ENCODE peak calls at places on chromosomes 3 and 15, in ten cellular contexts. T is ovary; W is body of pancreas; F is CD8-positive, alpha-beta T cell; S is RWPE1; I is A673; K is pancreas; A is DND-41; X is psoas muscle; L is IMR-90. M is an unnamed sample.

GRCh38 chr3:72031581-72031980 is 246.6 kb upstream of the PROK2 start:
- DNase-seq in T (no peak), W (no peak), F (no peak), S (no peak), I (no peak), K (no peak), A (peak), X (no peak), L (peak), M (peak)

GRCh38 chr15:31265090-31265870 is 61.4 kb upstream of the KLF13 start:
- DNase-seq in T (no peak), W (no peak), F (no peak), S (no peak), I (no peak), K (peak), A (peak), X (peak), L (no peak), M (peak)

GRCh38 chr3:113454057-113454456 is 12.8 kb upstream of the CFAP44 start:
- DNase-seq in T (no peak), W (no peak), F (no peak), S (no peak), I (peak), K (no peak), A (no peak), X (no peak), L (no peak), M (no peak)

GRCh38 chr3:167920747-167921146 is 175.0 kb downstream of the GOLIM4 start:
- DNase-seq in T (no peak), W (no peak), F (no peak), S (no peak), I (no peak), K (no peak), A (no peak), X (no peak), L (no peak), M (no peak)

GRCh38 chr3:38726751-38727150 is 77.3 kb upstream of the SCN5A start:
- DNase-seq in T (no peak), W (no peak), F (no peak), S (no peak), I (no peak), K (no peak), A (no peak), X (no peak), L (no peak), M (no peak)

GRCh38 chr3:70882104-70882503 is 569.7 kb upstream of the MDFIC2 start:
- DNase-seq in T (no peak), W (no peak), F (no peak), S (no peak), I (no peak), K (no peak), A (no peak), X (no peak), L (peak), M (no peak)

GRCh38 chr3:172369590-172370259 is 78.5 kb downstream of the GHSR start:
- DNase-seq in T (no peak), W (no peak), F (no peak), S (no peak), I (no peak), K (no peak), A (no peak), X (no peak), L (no peak), M (no peak)

GRCh38 chr3:24389108-24390090 is 105.3 kb downstream of the THRB start:
- DNase-seq in T (no peak), W (peak), F (no peak), S (no peak), I (no peak), K (no peak), A (no peak), X (no peak), L (no peak), M (no peak)

GRCh38 chr3:186589856-186590579 is 19.5 kb downstream of the DNAJB11 start:
- DNase-seq in T (no peak), W (peak), F (no peak), S (peak), I (no peak), K (no peak), A (no peak), X (no peak), L (peak), M (no peak)

GRCh38 chr15:71752604-71753289 is 57.6 kb upstream of the NR2E3 start:
- DNase-seq in T (no peak), W (peak), F (no peak), S (peak), I (peak), K (no peak), A (no peak), X (no peak), L (peak), M (no peak)

GRCh38 chr15:74530771-74531143 is 10.3 kb upstream of the ARID3B start:
- DNase-seq in T (no peak), W (no peak), F (no peak), S (no peak), I (no peak), K (no peak), A (no peak), X (no peak), L (no peak), M (no peak)

GRCh38 chr3:51374456-51374855 is 10.6 kb upstream of the MANF start:
- DNase-seq in T (no peak), W (no peak), F (no peak), S (no peak), I (no peak), K (peak), A (no peak), X (no peak), L (no peak), M (no peak)

GRCh38 chr15:68271854-68272471 is 5.6 kb upstream of the FEM1B start:
- DNase-seq in T (peak), W (no peak), F (no peak), S (peak), I (no peak), K (no peak), A (no peak), X (no peak), L (peak), M (no peak)

GRCh38 chr3:32780735-32781210 is 37.0 kb upstream of the TRIM71 start:
- DNase-seq in T (peak), W (peak), F (no peak), S (peak), I (peak), K (peak), A (no peak), X (no peak), L (peak), M (peak)

GRCh38 chr15:63909819-63910437 is 76.2 kb upstream of the HERC1 start:
- DNase-seq in T (peak), W (no peak), F (no peak), S (no peak), I (peak), K (no peak), A (no peak), X (no peak), L (peak), M (no peak)

GRCh38 chr3:149453140-149453805 is 21.2 kb upstream of the TM4SF4 start:
- DNase-seq in T (no peak), W (no peak), F (no peak), S (no peak), I (no peak), K (no peak), A (no peak), X (no peak), L (no peak), M (no peak)

GRCh38 chr3:62562596-62562995 is 189.2 kb upstream of the FEZF2 start:
- DNase-seq in T (no peak), W (no peak), F (no peak), S (no peak), I (no peak), K (no peak), A (no peak), X (no peak), L (peak), M (no peak)

GRCh38 chr3:152938974-152939636 is 104.2 kb downstream of the P2RY1 start:
- DNase-seq in T (no peak), W (no peak), F (no peak), S (no peak), I (no peak), K (no peak), A (no peak), X (no peak), L (no peak), M (no peak)

GRCh38 chr15:35058534-35059054 is 26.5 kb downstream of the NANOGP8 start:
- DNase-seq in T (no peak), W (no peak), F (no peak), S (no peak), I (peak), K (no peak), A (no peak), X (no peak), L (no peak), M (no peak)

GRCh38 chr3:183442994-183443393 is 14.6 kb upstream of the MCF2L2 start:
- DNase-seq in T (no peak), W (no peak), F (no peak), S (no peak), I (no peak), K (no peak), A (no peak), X (no peak), L (no peak), M (no peak)

GRCh38 chr3:97823081-97823480 is 1.3 kb downstream of the CRYBG3 start:
- DNase-seq in T (no peak), W (no peak), F (no peak), S (no peak), I (no peak), K (no peak), A (no peak), X (no peak), L (no peak), M (no peak)

GRCh38 chr3:169203631-169204550 is 459.6 kb downstream of the MECOM start:
- DNase-seq in T (no peak), W (no peak), F (no peak), S (no peak), I (no peak), K (no peak), A (no peak), X (no peak), L (no peak), M (no peak)

GRCh38 chr3:40505599-40506462 is at the start of gene ZNF620:
- DNase-seq in T (peak), W (peak), F (peak), S (peak), I (peak), K (peak), A (peak), X (peak), L (peak), M (peak)

GRCh38 chr3:72692959-72693518 is 155.2 kb downstream of the SHQ1 start:
- DNase-seq in T (no peak), W (no peak), F (no peak), S (no peak), I (no peak), K (no peak), A (no peak), X (no peak), L (no peak), M (no peak)

GRCh38 chr15:79970921-79971434 is at the start of gene BCL2A1:
- DNase-seq in T (no peak), W (no peak), F (peak), S (peak), I (no peak), K (no peak), A (no peak), X (no peak), L (peak), M (no peak)

GRCh38 chr15:70879386-70879785 is 12.8 kb downstream of the THAP10 start:
- DNase-seq in T (no peak), W (no peak), F (no peak), S (no peak), I (no peak), K (no peak), A (no peak), X (no peak), L (peak), M (no peak)

GRCh38 chr3:13069495-13069894 is 3.7 kb downstream of the IQSEC1 start:
- DNase-seq in T (no peak), W (no peak), F (peak), S (no peak), I (no peak), K (no peak), A (peak), X (no peak), L (no peak), M (no peak)

GRCh38 chr15:22979069-22979698 is 984 bp downstream of the CYFIP1 start:
- DNase-seq in T (no peak), W (peak), F (no peak), S (peak), I (peak), K (peak), A (no peak), X (peak), L (peak), M (peak)

GRCh38 chr3:52055537-52056351 is 627 bp downstream of the DUSP7 start:
- DNase-seq in T (no peak), W (peak), F (peak), S (no peak), I (peak), K (peak), A (peak), X (peak), L (peak), M (peak)

GRCh38 chr15:83475551-83475950 is 28.4 kb downstream of the SH3GL3 start:
- DNase-seq in T (no peak), W (no peak), F (no peak), S (peak), I (peak), K (no peak), A (no peak), X (no peak), L (peak), M (no peak)

GRCh38 chr3:189071452-189071851 is 100.3 kb upstream of the TPRG1 start:
- DNase-seq in T (no peak), W (no peak), F (no peak), S (peak), I (no peak), K (no peak), A (no peak), X (no peak), L (no peak), M (no peak)

GRCh38 chr15:56973463-56973862 is 55.0 kb downstream of the TCF12 start:
- DNase-seq in T (no peak), W (no peak), F (no peak), S (no peak), I (no peak), K (no peak), A (no peak), X (no peak), L (no peak), M (no peak)

GRCh38 chr15:51185213-51185619 is 90.5 kb upstream of the TNFAIP8L3 start:
- DNase-seq in T (no peak), W (no peak), F (no peak), S (no peak), I (no peak), K (no peak), A (no peak), X (no peak), L (no peak), M (no peak)

GRCh38 chr3:129425619-129426018 is 2.8 kb downstream of the EFCAB12 start:
- DNase-seq in T (no peak), W (no peak), F (no peak), S (no peak), I (no peak), K (no peak), A (no peak), X (no peak), L (no peak), M (no peak)

GRCh38 chr3:129428020-129428381 is 435 bp downstream of the EFCAB12 start:
- DNase-seq in T (no peak), W (no peak), F (no peak), S (no peak), I (peak), K (no peak), A (no peak), X (no peak), L (no peak), M (no peak)

GRCh38 chr3:129429597-129429996 is 1.2 kb upstream of the EFCAB12 start:
- DNase-seq in T (no peak), W (no peak), F (no peak), S (no peak), I (no peak), K (no peak), A (no peak), X (no peak), L (no peak), M (no peak)

GRCh38 chr3:129429080-129429451 is 630 bp upstream of the EFCAB12 start:
- DNase-seq in T (no peak), W (no peak), F (no peak), S (no peak), I (no peak), K (no peak), A (no peak), X (no peak), L (no peak), M (no peak)

DNA sequence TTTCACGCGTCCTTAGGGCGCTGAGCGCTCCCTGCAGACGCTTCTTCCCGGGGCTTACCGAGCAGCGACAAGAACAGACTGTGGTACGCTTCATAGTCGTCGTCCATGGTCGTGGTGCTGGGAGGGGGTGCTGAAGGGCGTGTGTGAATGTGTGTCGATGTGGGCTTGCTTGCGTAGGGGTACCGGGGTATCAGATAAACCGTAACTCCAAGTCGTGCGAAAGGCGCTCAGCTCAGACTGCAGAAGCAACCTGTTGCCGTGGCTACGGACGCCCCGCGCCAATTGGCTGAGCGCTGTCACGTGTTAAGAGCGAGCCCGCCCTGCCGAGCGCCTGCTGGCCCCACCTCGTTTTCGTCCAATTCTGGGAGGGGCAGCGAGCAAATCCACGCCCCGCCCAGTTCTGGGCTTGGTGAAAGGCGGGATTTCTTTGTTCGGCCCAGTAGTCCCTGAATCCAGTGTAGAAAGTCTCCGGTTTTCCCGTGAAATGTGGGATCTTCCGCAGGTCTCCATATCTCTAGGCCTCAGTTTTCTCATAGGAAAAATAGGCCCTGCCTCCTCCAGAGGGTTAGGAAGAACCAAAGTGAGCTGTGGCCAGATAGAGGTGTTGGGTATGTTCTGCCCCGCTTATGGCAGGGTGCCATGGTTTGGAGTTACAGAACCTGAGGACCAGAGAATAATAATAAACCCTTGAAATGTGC is at the start of gene EFCAB12:
- DNase-seq in T (peak), W (peak), F (peak), S (peak), I (peak), K (peak), A (no peak), X (peak), L (peak), M (peak)
- TF ChIP-seq CTCF in T (no peak), W (no peak), F (no peak), S (no peak), I (no peak), K (no peak), A (no peak), X (no peak), L (no peak), M (no peak)

GRCh38 chr3:151814588-151814987 is 672 bp downstream of the AADAC start:
- DNase-seq in T (no peak), W (peak), F (no peak), S (no peak), I (no peak), K (no peak), A (no peak), X (no peak), L (no peak), M (no peak)
- H3K27ac ChIP-seq in T (no peak), W (no peak), F (no peak), S (no peak), I (no peak), K (peak), A (no peak), X (no peak), L (no peak), M (no peak)

GRCh38 chr15:65836665-65837064 is 32.6 kb upstream of the RAB11A start:
- DNase-seq in T (no peak), W (no peak), F (no peak), S (no peak), I (no peak), K (no peak), A (no peak), X (no peak), L (no peak), M (no peak)
- TF ChIP-seq CTCF in T (no peak), W (no peak), F (peak), S (peak), I (peak), K (no peak), A (peak), X (no peak), L (no peak), M (no peak)

DNA sequence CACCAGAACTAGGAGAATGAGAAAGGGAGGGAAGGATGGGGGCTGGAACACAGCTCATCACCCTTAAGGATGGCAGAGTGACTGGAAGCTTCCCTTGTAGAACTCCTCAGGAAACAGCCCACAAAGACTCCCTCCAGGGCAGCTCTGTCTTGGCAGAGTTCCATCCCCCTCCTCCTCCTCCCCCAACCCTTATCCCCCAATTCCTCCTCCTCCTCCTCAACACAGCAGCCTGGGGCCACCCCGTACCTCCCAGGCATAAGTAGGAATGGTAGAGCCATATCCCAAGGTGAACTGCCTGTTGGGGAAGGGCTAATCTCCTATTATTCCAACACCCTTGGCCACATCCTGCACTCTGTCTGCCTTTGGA is 38.8 kb downstream of the ADCY5 start:
- DNase-seq in T (no peak), W (no peak), F (no peak), S (no peak), I (peak), K (peak), A (no peak), X (no peak), L (no peak), M (no peak)
- H3K27ac ChIP-seq in T (no peak), W (peak), F (no peak), S (no peak), I (no peak), K (peak), A (no peak), X (no peak), L (no peak), M (peak)

DNA sequence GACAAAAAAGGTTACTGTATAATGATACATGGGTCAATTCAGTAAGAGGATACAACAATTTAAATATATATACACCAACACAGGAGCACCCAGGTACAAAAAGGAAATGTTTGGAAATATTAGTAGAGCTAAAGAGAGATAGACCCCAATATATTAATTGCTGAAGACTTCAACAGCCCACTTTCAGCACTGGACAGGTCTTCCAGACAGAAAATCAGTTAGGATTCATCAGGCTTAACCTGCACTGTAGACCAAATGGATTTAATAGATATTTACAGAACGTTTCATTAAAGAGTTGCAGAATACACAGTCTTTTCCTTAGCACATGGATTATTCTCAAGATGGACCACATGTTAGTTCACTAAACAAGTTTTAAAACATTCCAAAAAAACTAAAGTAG is 845.9 kb upstream of the GBE1 start:
- DNase-seq in T (no peak), W (no peak), F (no peak), S (no peak), I (no peak), K (no peak), A (no peak), X (no peak), L (no peak), M (no peak)
- TF ChIP-seq CTCF in T (no peak), W (no peak), F (no peak), S (no peak), I (no peak), K (no peak), A (no peak), X (no peak), L (no peak), M (no peak)

M was measured in left ventricle myocardium inferior.